ENCODE peak calls at places on chromosomes 4 and X, in five cellular contexts. L is GM04503; A is stimulated activated CD8-positive, alpha-beta memory T cell treated with anti-CD3 and anti-CD28 coated beads, Interleukin-4, amount 100 ng/mL, for 24 hours; K is SK-N-SH; B is cardiac muscle cell. Y is an unnamed sample.

GRCh38 chrX:24081661-24082154 is 27.0 kb downstream of the EIF2S3 start:
- DNase-seq in L (no peak), A (peak; percentile 24), K (peak; percentile 51), B (peak; percentile 66), Y (peak; percentile 38)

GRCh38 chr4:127533028-127533700 is 99.6 kb upstream of the INTU start:
- DNase-seq in L (no peak), A (no peak), K (no peak), B (peak; percentile 97), Y (no peak)

GRCh38 chrX:48814722-48815121 is 11.6 kb upstream of the ERAS start:
- DNase-seq in L (no peak), A (no peak), K (no peak), B (no peak), Y (no peak)

GRCh38 chr4:169791527-169792156 is 33.9 kb upstream of the HPF1 start:
- DNase-seq in L (no peak), A (no peak), K (peak; percentile 81), B (peak; percentile 70), Y (peak; percentile 72)

GRCh38 chr4:114598191-114599121 is at the start of gene UGT8:
- DNase-seq in L (no peak), A (peak; percentile 26), K (peak; percentile 77), B (peak; percentile 22), Y (peak; percentile 63)

GRCh38 chr4:2806392-2807355 is 13.8 kb downstream of the SH3BP2 start:
- DNase-seq in L (no peak), A (no peak), K (peak; percentile 52), B (peak; percentile 80), Y (no peak)

GRCh38 chr4:67545996-67546356 is 673 bp upstream of the CENPC start:
- DNase-seq in L (no peak), A (no peak), K (peak; percentile 11), B (no peak), Y (no peak)

GRCh38 chr4:70559216-70559830 is 32.7 kb upstream of the AMBN start:
- DNase-seq in L (peak; percentile 3), A (peak; percentile 3), K (peak; percentile 37), B (peak; percentile 66), Y (peak; percentile 61)

GRCh38 chr4:141240671-141241070 is 20.0 kb downstream of the ZNF330 start:
- DNase-seq in L (no peak), A (no peak), K (no peak), B (no peak), Y (no peak)

GRCh38 chrX:19846995-19847790 is 40.2 kb downstream of the SH3KBP1 start:
- DNase-seq in L (peak; percentile 64), A (no peak), K (no peak), B (peak; percentile 84), Y (no peak)

GRCh38 chrX:50117477-50117876 is 83.3 kb downstream of the AKAP4 start:
- DNase-seq in L (no peak), A (no peak), K (no peak), B (no peak), Y (no peak)